ENCODE peak calls at places on chromosomes 4 and X, in eight cellular contexts. B is Ammon's horn; U is kidney tubule cell; F is amygdala; L is upper lobe of right lung; K is dermis blood vessel endothelial cell; E is activated CD4-positive, alpha-beta T cell treated with anti-CD3 and anti-CD28 coated beads, Interleukin-2, amount 50 U/mL, for 24 hours; W is NT2/D1. Z is an unnamed sample.

GRCh38 chr4:139401368-139401767 is 52.6 kb upstream of the RAB33B start:
- DNase-seq in B (no peak), U (no peak), F (no peak), L (no peak), K (no peak), E (no peak), W (no peak), Z (no peak)

GRCh38 chr4:89645512-89645911 is 191.4 kb downstream of the SNCA start:
- DNase-seq in B (no peak), U (no peak), F (no peak), L (no peak), K (no peak), E (no peak), W (no peak), Z (no peak)

GRCh38 chr4:10535900-10536299 is 78.7 kb upstream of the ZNF518B start:
- DNase-seq in B (no peak), U (no peak), F (no peak), L (no peak), K (no peak), E (no peak), W (no peak), Z (no peak)

GRCh38 chrX:105618393-105619101 is 203.8 kb upstream of the NRK start:
- DNase-seq in B (no peak), U (peak; percentile 1), F (no peak), L (no peak), K (no peak), E (no peak), W (no peak), Z (no peak)

GRCh38 chr4:113256946-113257345 is 207.5 kb downstream of the ANK2 start:
- DNase-seq in B (no peak), U (no peak), F (no peak), L (no peak), K (no peak), E (no peak), W (no peak), Z (no peak)

GRCh38 chr4:41963105-41963504 is 18.5 kb upstream of the DCAF4L1 start:
- DNase-seq in B (no peak), U (peak; percentile 20), F (no peak), L (no peak), K (peak; percentile 46), E (no peak), W (no peak), Z (no peak)

GRCh38 chr4:126834854-126835253 is 797.9 kb upstream of the INTU start:
- DNase-seq in B (no peak), U (no peak), F (no peak), L (no peak), K (no peak), E (no peak), W (no peak), Z (no peak)

GRCh38 chrX:8916697-8917096 is 115.5 kb upstream of the FAM9A start:
- DNase-seq in B (no peak), U (no peak), F (no peak), L (no peak), K (no peak), E (no peak), W (no peak), Z (no peak)

GRCh38 chrX:101957174-101957573 is 25.3 kb upstream of the ZMAT1 start:
- DNase-seq in B (no peak), U (no peak), F (no peak), L (no peak), K (no peak), E (no peak), W (no peak), Z (no peak)

GRCh38 chr4:151659631-151660030 is 101.2 kb downstream of the GATB start:
- DNase-seq in B (peak; percentile 39), U (no peak), F (no peak), L (no peak), K (no peak), E (no peak), W (no peak), Z (no peak)

GRCh38 chr4:76803522-76803921 is 94.4 kb downstream of the SOWAHB start:
- DNase-seq in B (no peak), U (peak; percentile 95), F (peak; percentile 16), L (no peak), K (peak; percentile 90), E (no peak), W (no peak), Z (no peak)

GRCh38 chrX:45750639-45751038 is 550.0 kb upstream of the DIPK2B start:
- DNase-seq in B (no peak), U (peak; percentile 47), F (no peak), L (no peak), K (peak; percentile 13), E (no peak), W (no peak), Z (no peak)

GRCh38 chrX:68883800-68884199 is 55.0 kb downstream of the EFNB1 start:
- DNase-seq in B (no peak), U (no peak), F (no peak), L (no peak), K (no peak), E (no peak), W (no peak), Z (no peak)

GRCh38 chrX:138875472-138875871 is 164.0 kb upstream of the FGF13 start:
- DNase-seq in B (no peak), U (peak; percentile 31), F (no peak), L (no peak), K (no peak), E (no peak), W (no peak), Z (no peak)

GRCh38 chr4:99824070-99824599 is 7.5 kb downstream of the DAPP1 start:
- DNase-seq in B (no peak), U (no peak), F (no peak), L (no peak), K (no peak), E (no peak), W (no peak), Z (no peak)

GRCh38 chr4:99808260-99808857 is 8.3 kb upstream of the DAPP1 start:
- DNase-seq in B (peak; percentile 24), U (peak; percentile 73), F (no peak), L (peak; percentile 78), K (peak; percentile 66), E (peak; percentile 35), W (peak; percentile 28), Z (peak; percentile 64)

GRCh38 chrX:29617276-29617675 is 598.1 kb upstream of the MAGEB2 start:
- DNase-seq in B (no peak), U (peak; percentile 71), F (no peak), L (no peak), K (peak; percentile 70), E (no peak), W (no peak), Z (no peak)

GRCh38 chr4:185481390-185481789 is 9.9 kb upstream of the CCDC110 start:
- DNase-seq in B (peak; percentile 14), U (no peak), F (no peak), L (no peak), K (no peak), E (no peak), W (no peak), Z (no peak)

Z was measured in Peyer's patch.